ENCODE peak calls at places on chromosome 14, in eight cellular contexts. One of them, this sample, is unnamed.

GRCh38 chr14:89013698-89014569 is 189.5 kb downstream of the TTC8 start:
- DNase-seq in IMR-90: no peak
- DNase-seq in lower leg skin: no peak
- DNase-seq in WTC11: no peak
- DNase-seq in HFFc6: no peak
- DNase-seq in stimulated activated CD4-positive, alpha-beta T cell treated with anti-CD3 and anti-CD28 coated beads, Interleukin-4, amount 100 ng/mL, for 4 hours: no peak
- DNase-seq in adipocyte: no peak
- DNase-seq in cardiac fibroblast: no peak
- DNase-seq in this sample: no peak

GRCh38 chr14:75487155-75487671 is 35.1 kb upstream of the BATF start:
- DNase-seq in adipocyte: no peak
- DNase-seq in WTC11: no peak
- DNase-seq in stimulated activated CD4-positive, alpha-beta T cell treated with anti-CD3 and anti-CD28 coated beads, Interleukin-4, amount 100 ng/mL, for 4 hours: no peak
- DNase-seq in lower leg skin: no peak
- DNase-seq in IMR-90: no peak
- DNase-seq in cardiac fibroblast: no peak
- DNase-seq in HFFc6: no peak
- DNase-seq in this sample: no peak

GRCh38 chr14:81536125-81536771 is 2.6 kb upstream of the SEL1L start:
- DNase-seq in cardiac fibroblast: peak; percentile 50
- DNase-seq in HFFc6: no peak
- DNase-seq in lower leg skin: no peak
- DNase-seq in IMR-90: no peak
- DNase-seq in stimulated activated CD4-positive, alpha-beta T cell treated with anti-CD3 and anti-CD28 coated beads, Interleukin-4, amount 100 ng/mL, for 4 hours: no peak
- DNase-seq in adipocyte: no peak
- DNase-seq in WTC11: no peak
- DNase-seq in this sample: no peak

GRCh38 chr14:28143340-28143739 is 623.2 kb upstream of the FOXG1 start:
- DNase-seq in WTC11: no peak
- DNase-seq in adipocyte: no peak
- DNase-seq in HFFc6: no peak
- DNase-seq in cardiac fibroblast: no peak
- DNase-seq in stimulated activated CD4-positive, alpha-beta T cell treated with anti-CD3 and anti-CD28 coated beads, Interleukin-4, amount 100 ng/mL, for 4 hours: no peak
- DNase-seq in lower leg skin: no peak
- DNase-seq in IMR-90: no peak
- DNase-seq in this sample: no peak

GRCh38 chr14:97977711-97978261 is 1180.6 kb downstream of the VRK1 start:
- DNase-seq in lower leg skin: peak; percentile 94
- DNase-seq in cardiac fibroblast: no peak
- DNase-seq in stimulated activated CD4-positive, alpha-beta T cell treated with anti-CD3 and anti-CD28 coated beads, Interleukin-4, amount 100 ng/mL, for 4 hours: peak; percentile 75
- DNase-seq in IMR-90: no peak
- DNase-seq in HFFc6: no peak
- DNase-seq in adipocyte: no peak
- DNase-seq in WTC11: peak; percentile 17
- DNase-seq in this sample: peak; percentile 29

GRCh38 chr14:103019236-103019635 is 38.1 kb downstream of the CDC42BPB start:
- DNase-seq in adipocyte: no peak
- DNase-seq in cardiac fibroblast: no peak
- DNase-seq in stimulated activated CD4-positive, alpha-beta T cell treated with anti-CD3 and anti-CD28 coated beads, Interleukin-4, amount 100 ng/mL, for 4 hours: no peak
- DNase-seq in WTC11: no peak
- DNase-seq in lower leg skin: no peak
- DNase-seq in HFFc6: no peak
- DNase-seq in IMR-90: no peak
- DNase-seq in this sample: no peak

GRCh38 chr14:70567791-70568190 is 32.7 kb downstream of the MED6 start:
- DNase-seq in lower leg skin: no peak
- DNase-seq in cardiac fibroblast: peak; percentile 60
- DNase-seq in WTC11: peak; percentile 65
- DNase-seq in HFFc6: peak; percentile 51
- DNase-seq in stimulated activated CD4-positive, alpha-beta T cell treated with anti-CD3 and anti-CD28 coated beads, Interleukin-4, amount 100 ng/mL, for 4 hours: no peak
- DNase-seq in IMR-90: peak; percentile 39
- DNase-seq in adipocyte: peak; percentile 41
- DNase-seq in this sample: peak; percentile 36

GRCh38 chr14:91517013-91517412 is 6.9 kb upstream of the PPP4R3A start:
- DNase-seq in adipocyte: no peak
- DNase-seq in WTC11: no peak
- DNase-seq in cardiac fibroblast: no peak
- DNase-seq in lower leg skin: no peak
- DNase-seq in IMR-90: no peak
- DNase-seq in stimulated activated CD4-positive, alpha-beta T cell treated with anti-CD3 and anti-CD28 coated beads, Interleukin-4, amount 100 ng/mL, for 4 hours: no peak
- DNase-seq in HFFc6: no peak
- DNase-seq in this sample: no peak

GRCh38 chr14:23364164-23364571 is 804 bp downstream of the EFS start:
- DNase-seq in stimulated activated CD4-positive, alpha-beta T cell treated with anti-CD3 and anti-CD28 coated beads, Interleukin-4, amount 100 ng/mL, for 4 hours: no peak
- DNase-seq in adipocyte: peak; percentile 73
- DNase-seq in WTC11: no peak
- DNase-seq in HFFc6: peak; percentile 4
- DNase-seq in cardiac fibroblast: no peak
- DNase-seq in lower leg skin: peak; percentile 93
- DNase-seq in IMR-90: no peak
- DNase-seq in this sample: no peak

GRCh38 chr14:86944434-86944833 is 1048.5 kb downstream of the GALC start:
- DNase-seq in cardiac fibroblast: no peak
- DNase-seq in adipocyte: no peak
- DNase-seq in WTC11: no peak
- DNase-seq in stimulated activated CD4-positive, alpha-beta T cell treated with anti-CD3 and anti-CD28 coated beads, Interleukin-4, amount 100 ng/mL, for 4 hours: no peak
- DNase-seq in lower leg skin: no peak
- DNase-seq in HFFc6: no peak
- DNase-seq in IMR-90: no peak
- DNase-seq in this sample: no peak

GRCh38 chr14:35556548-35556947 is 22.6 kb downstream of the INSM2 start:
- DNase-seq in cardiac fibroblast: no peak
- DNase-seq in IMR-90: no peak
- DNase-seq in WTC11: no peak
- DNase-seq in lower leg skin: no peak
- DNase-seq in stimulated activated CD4-positive, alpha-beta T cell treated with anti-CD3 and anti-CD28 coated beads, Interleukin-4, amount 100 ng/mL, for 4 hours: no peak
- DNase-seq in HFFc6: no peak
- DNase-seq in adipocyte: no peak
- DNase-seq in this sample: no peak

GRCh38 chr14:32710351-32711102 is 228.2 kb upstream of the NPAS3 start:
- DNase-seq in WTC11: no peak
- DNase-seq in stimulated activated CD4-positive, alpha-beta T cell treated with anti-CD3 and anti-CD28 coated beads, Interleukin-4, amount 100 ng/mL, for 4 hours: no peak
- DNase-seq in adipocyte: no peak
- DNase-seq in IMR-90: peak; percentile 49
- DNase-seq in cardiac fibroblast: peak; percentile 76
- DNase-seq in lower leg skin: no peak
- DNase-seq in HFFc6: no peak
- DNase-seq in this sample: peak; percentile 38

GRCh38 chr14:102971314-102971713 is 48.9 kb downstream of the AMN start:
- DNase-seq in WTC11: no peak
- DNase-seq in IMR-90: no peak
- DNase-seq in HFFc6: no peak
- DNase-seq in adipocyte: no peak
- DNase-seq in cardiac fibroblast: no peak
- DNase-seq in lower leg skin: no peak
- DNase-seq in stimulated activated CD4-positive, alpha-beta T cell treated with anti-CD3 and anti-CD28 coated beads, Interleukin-4, amount 100 ng/mL, for 4 hours: no peak
- DNase-seq in this sample: no peak

GRCh38 chr14:39381366-39381765 is 50.9 kb downstream of the FBXO33 start:
- DNase-seq in adipocyte: no peak
- DNase-seq in HFFc6: no peak
- DNase-seq in stimulated activated CD4-positive, alpha-beta T cell treated with anti-CD3 and anti-CD28 coated beads, Interleukin-4, amount 100 ng/mL, for 4 hours: no peak
- DNase-seq in cardiac fibroblast: no peak
- DNase-seq in WTC11: no peak
- DNase-seq in IMR-90: no peak
- DNase-seq in lower leg skin: no peak
- DNase-seq in this sample: peak; percentile 59

GRCh38 chr14:90512332-90512951 is 115.6 kb downstream of the CALM1 start:
- DNase-seq in cardiac fibroblast: no peak
- DNase-seq in stimulated activated CD4-positive, alpha-beta T cell treated with anti-CD3 and anti-CD28 coated beads, Interleukin-4, amount 100 ng/mL, for 4 hours: no peak
- DNase-seq in lower leg skin: no peak
- DNase-seq in IMR-90: no peak
- DNase-seq in HFFc6: no peak
- DNase-seq in WTC11: no peak
- DNase-seq in adipocyte: no peak
- DNase-seq in this sample: no peak

GRCh38 chr14:92607251-92607650 is 93.7 kb downstream of the RIN3 start:
- DNase-seq in IMR-90: no peak
- DNase-seq in adipocyte: no peak
- DNase-seq in cardiac fibroblast: no peak
- DNase-seq in WTC11: no peak
- DNase-seq in HFFc6: no peak
- DNase-seq in stimulated activated CD4-positive, alpha-beta T cell treated with anti-CD3 and anti-CD28 coated beads, Interleukin-4, amount 100 ng/mL, for 4 hours: no peak
- DNase-seq in lower leg skin: no peak
- DNase-seq in this sample: no peak

GRCh38 chr14:101068958-101069549 is 165.5 kb upstream of the RTL1 start:
- DNase-seq in stimulated activated CD4-positive, alpha-beta T cell treated with anti-CD3 and anti-CD28 coated beads, Interleukin-4, amount 100 ng/mL, for 4 hours: no peak
- DNase-seq in cardiac fibroblast: no peak
- DNase-seq in lower leg skin: peak; percentile 78
- DNase-seq in WTC11: no peak
- DNase-seq in IMR-90: no peak
- DNase-seq in HFFc6: no peak
- DNase-seq in adipocyte: no peak
- DNase-seq in this sample: no peak

This sample was measured in astrocyte of the spinal cord.